ENCODE peak calls at places on chromosomes 4 and X, in seven cellular contexts. One of them, this sample, is unnamed.

GRCh38 chr4:72330381-72330780 is 238.6 kb downstream of the ADAMTS3 start:
- DNase-seq in lower lobe of right lung: no peak
- DNase-seq in NCI-H187 treated with DMSO at 0.1 percent for 48 hours: no peak
- DNase-seq in dermis microvascular lymphatic vessel endothelial cell: no peak
- DNase-seq in left ventricle myocardium superior: no peak
- DNase-seq in WTC11: no peak
- DNase-seq in ecto neural progenitor cell: no peak
- DNase-seq in this sample: no peak

GRCh38 chr4:40152642-40153041 is 44.2 kb upstream of the RHOH start:
- DNase-seq in lower lobe of right lung: no peak
- DNase-seq in NCI-H187 treated with DMSO at 0.1 percent for 48 hours: no peak
- DNase-seq in dermis microvascular lymphatic vessel endothelial cell: no peak
- DNase-seq in left ventricle myocardium superior: no peak
- DNase-seq in WTC11: no peak
- DNase-seq in ecto neural progenitor cell: no peak
- DNase-seq in this sample: no peak

GRCh38 chr4:146545102-146545501 is 23.4 kb upstream of the SLC10A7 start:
- DNase-seq in lower lobe of right lung: no peak
- DNase-seq in NCI-H187 treated with DMSO at 0.1 percent for 48 hours: peak; percentile 15
- DNase-seq in dermis microvascular lymphatic vessel endothelial cell: no peak
- DNase-seq in left ventricle myocardium superior: no peak
- DNase-seq in WTC11: peak; percentile 28
- DNase-seq in ecto neural progenitor cell: no peak
- DNase-seq in this sample: no peak

GRCh38 chrX:39443240-39443639 is 642.0 kb downstream of the MID1IP1 start:
- DNase-seq in lower lobe of right lung: no peak
- DNase-seq in NCI-H187 treated with DMSO at 0.1 percent for 48 hours: no peak
- DNase-seq in dermis microvascular lymphatic vessel endothelial cell: no peak
- DNase-seq in left ventricle myocardium superior: no peak
- DNase-seq in WTC11: no peak
- DNase-seq in ecto neural progenitor cell: no peak
- DNase-seq in this sample: no peak

GRCh38 chr4:31949045-31949444 is 1228.9 kb downstream of the PCDH7 start:
- DNase-seq in lower lobe of right lung: no peak
- DNase-seq in NCI-H187 treated with DMSO at 0.1 percent for 48 hours: no peak
- DNase-seq in dermis microvascular lymphatic vessel endothelial cell: no peak
- DNase-seq in left ventricle myocardium superior: no peak
- DNase-seq in WTC11: no peak
- DNase-seq in ecto neural progenitor cell: no peak
- DNase-seq in this sample: no peak

GRCh38 chrX:31508338-31508737 is 436.5 kb upstream of the FTHL17 start:
- DNase-seq in lower lobe of right lung: no peak
- DNase-seq in NCI-H187 treated with DMSO at 0.1 percent for 48 hours: no peak
- DNase-seq in dermis microvascular lymphatic vessel endothelial cell: no peak
- DNase-seq in left ventricle myocardium superior: no peak
- DNase-seq in WTC11: no peak
- DNase-seq in ecto neural progenitor cell: no peak
- DNase-seq in this sample: no peak

GRCh38 chr4:172985552-172985951 is 183.1 kb upstream of the GALNT7 start:
- DNase-seq in lower lobe of right lung: no peak
- DNase-seq in NCI-H187 treated with DMSO at 0.1 percent for 48 hours: no peak
- DNase-seq in dermis microvascular lymphatic vessel endothelial cell: no peak
- DNase-seq in left ventricle myocardium superior: no peak
- DNase-seq in WTC11: no peak
- DNase-seq in ecto neural progenitor cell: no peak
- DNase-seq in this sample: no peak

GRCh38 chr4:153520871-153521329 is 54.7 kb downstream of the TMEM131L start:
- DNase-seq in lower lobe of right lung: no peak
- DNase-seq in NCI-H187 treated with DMSO at 0.1 percent for 48 hours: no peak
- DNase-seq in dermis microvascular lymphatic vessel endothelial cell: no peak
- DNase-seq in left ventricle myocardium superior: no peak
- DNase-seq in WTC11: no peak
- DNase-seq in ecto neural progenitor cell: no peak
- DNase-seq in this sample: no peak

GRCh38 chr4:88567591-88567990 is 24.7 kb upstream of the HERC3 start:
- DNase-seq in lower lobe of right lung: no peak
- DNase-seq in NCI-H187 treated with DMSO at 0.1 percent for 48 hours: no peak
- DNase-seq in dermis microvascular lymphatic vessel endothelial cell: no peak
- DNase-seq in left ventricle myocardium superior: no peak
- DNase-seq in WTC11: no peak
- DNase-seq in ecto neural progenitor cell: no peak
- DNase-seq in this sample: no peak

GRCh38 chr4:139419388-139419914 is 34.5 kb upstream of the RAB33B start:
- DNase-seq in lower lobe of right lung: no peak
- DNase-seq in NCI-H187 treated with DMSO at 0.1 percent for 48 hours: no peak
- DNase-seq in dermis microvascular lymphatic vessel endothelial cell: peak; percentile 90
- DNase-seq in left ventricle myocardium superior: no peak
- DNase-seq in WTC11: no peak
- DNase-seq in ecto neural progenitor cell: no peak
- DNase-seq in this sample: no peak

GRCh38 chr4:109701566-109702399 is 1.5 kb downstream of the CASP6 start:
- DNase-seq in lower lobe of right lung: no peak
- DNase-seq in NCI-H187 treated with DMSO at 0.1 percent for 48 hours: no peak
- DNase-seq in dermis microvascular lymphatic vessel endothelial cell: no peak
- DNase-seq in left ventricle myocardium superior: no peak
- DNase-seq in WTC11: peak; percentile 27
- DNase-seq in ecto neural progenitor cell: no peak
- DNase-seq in this sample: no peak

GRCh38 chrX:1686642-1687041 is 71.8 kb downstream of the ASMT start:
- DNase-seq in lower lobe of right lung: no peak
- DNase-seq in NCI-H187 treated with DMSO at 0.1 percent for 48 hours: no peak
- DNase-seq in dermis microvascular lymphatic vessel endothelial cell: no peak
- DNase-seq in left ventricle myocardium superior: no peak
- DNase-seq in WTC11: no peak
- DNase-seq in ecto neural progenitor cell: no peak
- DNase-seq in this sample: no peak

This sample was measured in neuronal stem cell.